ENCODE peak calls at places on chromosome 11, in four cellular contexts. R is spleen, L is astrocyte of the spinal cord, E is PC-3. D is an unnamed sample.

GRCh38 chr11:12120031-12121008 is 9.9 kb downstream of the MICAL2 start:
- DNase-seq in R (no peak), L (no peak), E (no peak), D (no peak)

GRCh38 chr11:112025682-112026081 is 474 bp downstream of the DLAT start:
- DNase-seq in R (no peak), L (peak), E (no peak), D (peak)

GRCh38 chr11:76151561-76152085 is 54.7 kb downstream of the WNT11 start:
- DNase-seq in R (no peak), L (no peak), E (no peak), D (no peak)

GRCh38 chr11:17352925-17353227 is 1.3 kb downstream of the NCR3LG1 start:
- DNase-seq in R (peak), L (no peak), E (peak), D (peak)

GRCh38 chr11:2582958-2583604 is 116.7 kb downstream of the KCNQ1OT1 start:
- DNase-seq in R (peak), L (no peak), E (no peak), D (no peak)

GRCh38 chr11:93192163-93192562 is 5.6 kb downstream of the SLC36A4 start:
- DNase-seq in R (no peak), L (no peak), E (no peak), D (no peak)

GRCh38 chr11:81963018-81963417 is 770.6 kb downstream of the FAM181B start:
- DNase-seq in R (no peak), L (no peak), E (peak), D (no peak)

GRCh38 chr11:121367434-121367833 is 74.9 kb downstream of the SC5D start:
- DNase-seq in R (no peak), L (peak), E (no peak), D (no peak)

GRCh38 chr11:88522624-88523361 is 185.3 kb upstream of the CTSC start:
- DNase-seq in R (no peak), L (no peak), E (no peak), D (no peak)

GRCh38 chr11:13368041-13368446 is 90.5 kb downstream of the BMAL1 start:
- DNase-seq in R (no peak), L (peak), E (no peak), D (peak)

GRCh38 chr11:12446863-12447262 is 69.5 kb downstream of the PARVA start:
- DNase-seq in R (no peak), L (no peak), E (no peak), D (no peak)

GRCh38 chr11:121551463-121551862 is 98.7 kb upstream of the SORL1-AS1 start:
- DNase-seq in R (no peak), L (no peak), E (no peak), D (no peak)

GRCh38 chr11:114075891-114076441 is 16.5 kb downstream of the ZBTB16 start:
- DNase-seq in R (no peak), L (peak), E (peak), D (peak)

GRCh38 chr11:2086239-2087040 is 52.7 kb downstream of the IGF2 start:
- DNase-seq in R (peak), L (no peak), E (no peak), D (no peak)

GRCh38 chr11:93784935-93785360 is 866 bp downstream of the MED17 start:
- DNase-seq in R (no peak), L (no peak), E (no peak), D (no peak)

GRCh38 chr11:97574976-97575665 is 1185.3 kb downstream of the JRKL start:
- DNase-seq in R (no peak), L (peak), E (peak), D (no peak)

GRCh38 chr11:48093795-48094642 is 113.7 kb downstream of the PTPRJ start:
- DNase-seq in R (no peak), L (no peak), E (peak), D (no peak)

DNA sequence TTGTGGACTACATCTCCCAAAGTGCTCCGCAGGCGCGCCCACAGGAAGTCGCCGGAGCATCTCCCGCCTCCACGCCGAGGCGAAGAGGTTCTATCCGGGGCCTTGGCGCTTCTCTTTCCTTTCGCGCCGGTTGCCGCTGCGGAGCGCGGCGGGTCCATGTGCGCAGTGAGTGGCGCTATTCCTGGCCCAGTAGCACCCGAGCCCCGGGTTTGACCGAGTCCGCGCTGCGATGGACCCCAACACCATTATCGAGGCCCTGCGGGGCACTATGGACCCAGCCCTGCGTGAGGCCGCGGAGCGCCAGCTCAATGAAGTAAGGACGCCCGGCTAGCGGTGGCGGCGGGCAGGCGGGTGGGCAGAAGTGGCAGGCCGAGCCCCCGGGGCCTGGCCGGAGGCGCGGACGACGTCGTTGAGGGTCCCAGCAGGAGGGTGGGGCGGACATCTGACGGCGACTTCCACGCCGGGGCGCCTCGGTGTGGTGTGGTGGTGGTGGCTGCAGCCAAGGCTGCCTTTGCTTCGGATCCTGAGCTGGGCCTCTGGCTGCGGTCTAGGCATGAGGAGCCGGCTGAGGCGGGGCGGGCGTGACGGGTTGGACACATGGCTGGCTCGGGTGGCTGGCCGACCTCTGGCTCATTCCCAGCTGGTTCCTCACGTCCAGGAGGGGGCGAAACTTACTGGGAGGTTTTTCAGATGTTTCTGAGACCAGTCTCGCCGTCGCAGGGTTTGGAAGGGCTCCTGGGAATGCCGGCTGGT is at the start of gene IPO7:
- DNase-seq in R (peak), L (peak), E (peak), D (peak)
- TF ChIP-seq CTCF in R (peak), L (peak), E (peak), D (peak)

DNA sequence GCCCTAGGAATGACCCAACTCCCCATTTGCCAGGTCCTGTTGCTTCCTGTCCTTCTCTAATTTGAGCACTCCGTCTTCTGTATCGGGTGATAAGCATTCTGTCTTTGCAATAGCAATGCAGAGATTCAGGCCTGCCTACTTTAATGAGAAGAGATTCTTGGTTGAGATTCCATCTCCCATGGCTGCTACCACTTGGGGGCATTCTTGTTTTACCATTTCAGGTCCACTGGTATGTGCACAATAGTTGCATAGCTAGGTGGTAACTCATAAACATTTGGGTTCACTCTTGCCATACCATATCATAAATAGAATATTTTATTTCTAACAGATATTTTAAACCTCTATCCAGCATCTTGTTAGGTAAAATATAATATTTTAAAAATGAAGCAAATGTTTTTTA is 34.4 kb upstream of the CALCB start:
- DNase-seq in R (no peak), L (no peak), E (peak), D (peak)
- TF ChIP-seq CTCF in R (no peak), L (peak), E (no peak), D (peak)

GRCh38 chr11:132278801-132279574 is 908.6 kb downstream of the NTM start:
- DNase-seq in R (no peak), L (peak), E (peak), D (peak)
- TF ChIP-seq CTCF in R (peak), L (peak), E (peak), D (peak)

GRCh38 chr11:84264066-84264465 is 977.9 kb upstream of the CCDC90B start:
- DNase-seq in R (no peak), L (no peak), E (no peak), D (no peak)

GRCh38 chr11:84256618-84257017 is 970.5 kb upstream of the CCDC90B start:
- DNase-seq in R (no peak), L (no peak), E (no peak), D (no peak)

GRCh38 chr11:84260862-84261261 is 974.7 kb upstream of the CCDC90B start:
- DNase-seq in R (no peak), L (peak), E (no peak), D (no peak)

GRCh38 chr11:84261707-84262106 is 975.5 kb upstream of the CCDC90B start:
- DNase-seq in R (no peak), L (no peak), E (no peak), D (no peak)
- TF ChIP-seq CTCF in R (no peak), L (no peak), E (no peak), D (no peak)

DNA sequence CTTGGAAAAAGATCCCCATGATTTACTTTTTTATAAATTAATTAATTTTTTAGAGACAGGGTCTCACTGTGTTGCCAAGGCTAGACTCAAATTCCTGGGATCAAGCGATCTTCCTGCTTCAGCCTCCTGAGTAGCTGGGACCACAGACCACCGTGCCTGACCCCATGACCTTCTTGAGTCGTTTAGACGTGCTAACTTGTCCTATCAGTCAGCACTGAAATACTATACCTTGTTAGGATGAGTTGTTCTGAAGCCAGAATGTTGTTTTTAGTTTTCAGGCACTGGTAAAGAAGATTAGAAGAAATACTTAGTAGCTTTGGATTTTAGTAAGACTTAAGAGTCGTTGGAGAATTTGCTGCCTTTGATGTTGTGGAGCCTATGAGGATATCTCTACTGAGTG is 8.6 kb downstream of the HTATIP2 start:
- DNase-seq in R (no peak), L (no peak), E (no peak), D (no peak)
- TF ChIP-seq CTCF in R (no peak), L (no peak), E (no peak), D (no peak)

GRCh38 chr11:4797212-4797611 is 7.0 kb downstream of the OR52R1 start:
- DNase-seq in R (no peak), L (no peak), E (no peak), D (no peak)
- TF ChIP-seq CTCF in R (no peak), L (no peak), E (no peak), D (no peak)

D was measured in HFFc6.